ENCODE peak calls at places on chromosomes 16 and 17, in seven cellular contexts. J is GM23338, L is SK-N-SH, F is HepG2, T is HCT116, Y is K562, C is HL-60. N is an unnamed sample.

GRCh38 chr16:117381-118365 is 20.8 kb downstream of the NPRL3 start:
- DNase-seq in F (peak), J (peak), T (peak), Y (peak), L (peak), C (peak), N (no peak)

GRCh38 chr17:64214950-64215349 is 48.1 kb downstream of the TEX2 start:
- DNase-seq in Y (no peak), L (no peak), C (no peak), T (no peak), F (no peak), J (no peak), N (no peak)

GRCh38 chr16:88686439-88687253 is at the start of gene SNAI3:
- DNase-seq in L (peak), T (peak), Y (peak), F (peak), C (peak), J (peak), N (no peak)

GRCh38 chr17:62781826-62782225 is 26.3 kb downstream of the MARCHF10 start:
- DNase-seq in C (peak), Y (no peak), F (peak), T (no peak), J (no peak), L (no peak), N (no peak)

GRCh38 chr16:25066747-25067631 is 44.6 kb upstream of the LCMT1 start:
- DNase-seq in T (no peak), L (peak), Y (peak), C (peak), J (peak), F (peak), N (no peak)

GRCh38 chr17:50675190-50675589 is 32.5 kb downstream of the ANKRD40 start:
- DNase-seq in C (no peak), T (no peak), Y (no peak), J (no peak), L (no peak), F (no peak), N (no peak)

GRCh38 chr17:65472602-65473001 is 88.8 kb downstream of the AXIN2 start:
- DNase-seq in L (no peak), F (no peak), Y (no peak), J (no peak), T (no peak), C (no peak), N (no peak)

GRCh38 chr16:16992986-16993783 is 477.6 kb downstream of the XYLT1 start:
- DNase-seq in C (no peak), T (no peak), L (no peak), Y (no peak), F (no peak), J (no peak), N (no peak)

GRCh38 chr17:79587421-79587820 is 23.4 kb downstream of the RBFOX3 start:
- DNase-seq in T (no peak), J (no peak), C (no peak), F (no peak), Y (no peak), L (no peak), N (no peak)

GRCh38 chr17:47708864-47709541 is 15.0 kb downstream of the TBKBP1 start:
- DNase-seq in Y (no peak), T (no peak), L (no peak), C (no peak), F (no peak), J (peak), N (no peak)

GRCh38 chr16:25005445-25006306 is 9.5 kb downstream of the ARHGAP17 start:
- DNase-seq in Y (no peak), L (no peak), T (no peak), F (no peak), J (no peak), C (peak), N (no peak)

GRCh38 chr17:79174905-79175856 is 100.6 kb downstream of the ENGASE start:
- DNase-seq in Y (no peak), C (no peak), T (no peak), L (no peak), J (no peak), F (no peak), N (no peak)

GRCh38 chr16:759110-759910 is 1.2 kb upstream of the MSLN start:
- DNase-seq in L (no peak), T (no peak), J (no peak), C (no peak), F (no peak), Y (no peak), N (no peak)

GRCh38 chr17:77332981-77333685 is 192.4 kb downstream of the SEC14L1 start:
- DNase-seq in T (no peak), Y (peak), J (no peak), C (no peak), L (no peak), F (no peak), N (no peak)

GRCh38 chr17:2357931-2358434 is 20.7 kb downstream of the SGSM2 start:
- DNase-seq in J (no peak), F (no peak), C (no peak), T (no peak), L (no peak), Y (no peak), N (no peak)

GRCh38 chr17:2954898-2955445 is 108.4 kb downstream of the OR1D5 start:
- DNase-seq in L (no peak), C (no peak), J (no peak), F (peak), T (peak), Y (no peak), N (peak)

GRCh38 chr16:86718118-86718517 is 139.8 kb downstream of the FOXL1 start:
- DNase-seq in Y (no peak), C (no peak), J (no peak), L (no peak), T (no peak), F (no peak), N (no peak)

DNA sequence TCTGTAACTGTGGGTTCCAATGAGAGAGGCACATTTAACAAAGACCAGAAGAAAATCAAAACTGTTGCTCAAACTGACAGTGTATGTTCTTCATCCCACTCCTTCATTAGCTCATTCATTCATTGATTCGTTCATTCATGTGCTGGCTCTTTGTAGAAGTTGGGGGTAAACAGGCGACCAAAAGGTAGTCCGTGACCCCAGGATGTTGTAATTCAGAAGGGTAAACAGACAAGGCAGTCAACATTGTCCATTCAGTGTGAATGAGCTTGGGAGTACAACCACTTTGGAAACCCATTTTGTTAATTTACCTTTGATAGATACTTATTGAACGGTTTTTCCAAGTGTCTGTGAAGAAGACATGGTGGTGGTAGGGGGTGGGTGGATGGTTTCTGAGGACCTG is 26.1 kb downstream of the CDH13 start:
- DNase-seq in C (no peak), L (no peak), J (no peak), Y (no peak), T (no peak), F (no peak), N (no peak)
- H3K27ac ChIP-seq in C (no peak), L (peak), J (no peak), Y (no peak), T (no peak), F (no peak), N (no peak)

GRCh38 chr16:57115504-57116182 is 23.3 kb downstream of the CPNE2 start:
- DNase-seq in L (peak), J (peak), F (no peak), Y (no peak), C (no peak), T (no peak), N (no peak)
- TF ChIP-seq REST in L (no peak), J (no peak), F (no peak), Y (no peak), C (no peak), T (no peak), N (no peak)

DNA sequence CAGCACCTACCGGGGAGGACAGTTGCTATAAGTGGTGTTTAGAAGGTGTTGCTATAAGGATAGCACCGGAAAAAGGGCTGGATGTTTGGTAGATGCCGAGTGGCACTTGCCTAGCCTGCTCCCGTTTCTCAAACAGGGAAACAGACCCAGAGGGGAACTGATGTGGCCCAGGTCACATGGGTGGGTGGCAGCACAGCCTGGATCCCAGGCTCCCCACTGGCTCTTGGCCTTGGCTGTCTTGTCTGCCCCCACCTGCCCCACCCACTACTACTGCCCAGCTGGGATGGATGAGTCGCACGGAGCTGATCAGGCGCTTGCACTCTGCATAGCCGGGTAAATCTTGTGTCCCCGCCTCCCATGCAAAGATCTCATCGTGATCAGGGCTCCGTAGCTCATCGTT is 7.2 kb downstream of the SMTNL2 start:
- DNase-seq in F (no peak), C (no peak), T (no peak), L (peak), Y (no peak), J (no peak), N (no peak)
- TF ChIP-seq POLR2AphosphoS5 in F (no peak), C (no peak), T (no peak), L (no peak), Y (no peak), J (no peak), N (no peak)

GRCh38 chr16:4917117-4917516 is 19.8 kb downstream of the PPL start:
- DNase-seq in J (no peak), Y (no peak), C (no peak), T (no peak), L (no peak), F (no peak), N (no peak)

GRCh38 chr16:4913774-4914525 is 23.0 kb downstream of the PPL start:
- DNase-seq in Y (no peak), C (no peak), L (no peak), F (no peak), J (no peak), T (no peak), N (no peak)

GRCh38 chr16:4914528-4915225 is 22.3 kb downstream of the PPL start:
- DNase-seq in L (no peak), C (no peak), Y (no peak), J (no peak), F (no peak), T (no peak), N (no peak)

GRCh38 chr16:4913130-4913773 is 23.7 kb downstream of the PPL start:
- DNase-seq in F (no peak), Y (no peak), T (no peak), C (no peak), L (no peak), J (no peak), N (no peak)

GRCh38 chr16:4915226-4915761 is 21.7 kb downstream of the PPL start:
- DNase-seq in F (peak), L (no peak), Y (no peak), C (no peak), T (peak), J (no peak), N (no peak)
- H3K27ac ChIP-seq in F (peak), L (no peak), Y (no peak), C (no peak), T (peak), J (no peak), N (peak)

GRCh38 chr17:59621771-59622170 is 2.1 kb downstream of the CLTC start:
- DNase-seq in C (no peak), J (no peak), T (no peak), Y (no peak), L (no peak), F (no peak), N (no peak)

GRCh38 chr17:59620518-59621259 is 994 bp downstream of the CLTC start:
- DNase-seq in L (peak), Y (peak), T (peak), J (peak), C (peak), F (peak), N (no peak)

GRCh38 chr17:59626756-59627155 is 7.1 kb downstream of the CLTC start:
- DNase-seq in C (no peak), T (no peak), L (no peak), F (no peak), Y (no peak), J (no peak), N (no peak)

GRCh38 chr17:59620064-59620359 is 317 bp downstream of the CLTC start:
- DNase-seq in F (no peak), L (no peak), J (no peak), C (no peak), Y (no peak), T (no peak), N (no peak)

DNA sequence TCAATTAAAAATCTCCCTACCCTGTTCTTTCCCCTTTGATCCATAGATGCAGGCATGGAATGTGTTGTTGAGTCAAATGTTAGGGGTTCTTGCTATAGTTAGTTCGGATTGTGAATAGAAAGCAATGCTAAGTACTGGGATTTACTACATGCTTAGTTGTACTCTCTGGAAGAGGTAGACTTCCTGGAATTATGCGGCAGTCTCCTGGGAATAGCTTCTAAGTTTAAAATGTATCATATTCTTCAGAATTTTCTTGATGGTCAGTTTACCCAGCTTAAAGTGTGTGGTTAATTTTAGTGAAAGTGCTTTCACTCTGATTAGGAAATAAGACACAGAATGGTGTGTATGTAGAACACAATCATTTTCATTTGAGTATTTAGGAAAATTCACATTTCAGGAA is 3.5 kb downstream of the CLTC start:
- DNase-seq in F (no peak), C (no peak), T (no peak), J (no peak), Y (no peak), L (no peak), N (no peak)
- TF ChIP-seq REST in F (no peak), C (no peak), T (no peak), J (no peak), Y (no peak), L (no peak), N (no peak)

GRCh38 chr17:43326490-43327275 is 72.1 kb upstream of the ARL4D start:
- DNase-seq in Y (no peak), F (no peak), L (no peak), C (no peak), J (no peak), T (no peak), N (no peak)

GRCh38 chr17:43327421-43327820 is 71.4 kb upstream of the ARL4D start:
- DNase-seq in J (no peak), L (no peak), C (no peak), Y (no peak), T (no peak), F (no peak), N (no peak)

GRCh38 chr17:43327834-43328420 is 70.9 kb upstream of the ARL4D start:
- DNase-seq in L (no peak), F (no peak), C (no peak), Y (no peak), T (no peak), J (no peak), N (no peak)

GRCh38 chr17:43328650-43329049 is 70.1 kb upstream of the ARL4D start:
- DNase-seq in F (no peak), J (no peak), T (no peak), L (no peak), C (no peak), Y (no peak), N (no peak)

GRCh38 chr17:43324205-43324893 is 74.4 kb upstream of the ARL4D start:
- DNase-seq in C (no peak), F (no peak), L (no peak), T (no peak), Y (no peak), J (peak), N (no peak)
- TF ChIP-seq POLR2AphosphoS5 in C (no peak), F (no peak), L (no peak), T (no peak), Y (no peak), J (no peak), N (no peak)

N was measured in Panc1.